ENCODE peak calls at places on chromosomes 3 and 15, in eight cellular contexts. One of them, this sample, is unnamed.

GRCh38 chr3:124456506-124456905 is 273.7 kb upstream of the UMPS start:
- DNase-seq in amniotic stem cell: no peak
- DNase-seq in GM10248: no peak
- DNase-seq in NCI-H1105: no peak
- DNase-seq in Panc1: no peak
- DNase-seq in HTR-8/SVneo: no peak
- DNase-seq in erythroblast: no peak
- DNase-seq in aorta: no peak
- DNase-seq in this sample: peak

GRCh38 chr3:4019509-4019908 is 220.3 kb downstream of the LRRN1 start:
- DNase-seq in amniotic stem cell: no peak
- DNase-seq in GM10248: no peak
- DNase-seq in NCI-H1105: no peak
- DNase-seq in Panc1: no peak
- DNase-seq in HTR-8/SVneo: no peak
- DNase-seq in erythroblast: peak
- DNase-seq in aorta: no peak
- DNase-seq in this sample: no peak

GRCh38 chr3:107498646-107499045 is 24.1 kb upstream of the BBX start:
- DNase-seq in amniotic stem cell: no peak
- DNase-seq in GM10248: no peak
- DNase-seq in NCI-H1105: no peak
- DNase-seq in Panc1: no peak
- DNase-seq in HTR-8/SVneo: no peak
- DNase-seq in erythroblast: no peak
- DNase-seq in aorta: no peak
- DNase-seq in this sample: no peak

GRCh38 chr3:143171656-143172055 is 52.1 kb downstream of the CHST2 start:
- DNase-seq in amniotic stem cell: peak
- DNase-seq in GM10248: no peak
- DNase-seq in NCI-H1105: no peak
- DNase-seq in Panc1: no peak
- DNase-seq in HTR-8/SVneo: no peak
- DNase-seq in erythroblast: no peak
- DNase-seq in aorta: no peak
- DNase-seq in this sample: no peak

GRCh38 chr3:49378249-49378899 is 20.2 kb upstream of the GPX1 start:
- DNase-seq in amniotic stem cell: peak
- DNase-seq in GM10248: no peak
- DNase-seq in NCI-H1105: no peak
- DNase-seq in Panc1: no peak
- DNase-seq in HTR-8/SVneo: no peak
- DNase-seq in erythroblast: no peak
- DNase-seq in aorta: no peak
- DNase-seq in this sample: no peak

GRCh38 chr3:138042043-138042442 is 32.1 kb downstream of the CLDN18 start:
- DNase-seq in amniotic stem cell: peak
- DNase-seq in GM10248: no peak
- DNase-seq in NCI-H1105: no peak
- DNase-seq in Panc1: no peak
- DNase-seq in HTR-8/SVneo: no peak
- DNase-seq in erythroblast: no peak
- DNase-seq in aorta: no peak
- DNase-seq in this sample: peak

GRCh38 chr3:176816937-176817336 is 380.3 kb downstream of the TBL1XR1 start:
- DNase-seq in amniotic stem cell: no peak
- DNase-seq in GM10248: no peak
- DNase-seq in NCI-H1105: no peak
- DNase-seq in Panc1: no peak
- DNase-seq in HTR-8/SVneo: no peak
- DNase-seq in erythroblast: no peak
- DNase-seq in aorta: no peak
- DNase-seq in this sample: no peak

GRCh38 chr3:160653514-160653913 is 23.4 kb upstream of the ARL14 start:
- DNase-seq in amniotic stem cell: no peak
- DNase-seq in GM10248: no peak
- DNase-seq in NCI-H1105: no peak
- DNase-seq in Panc1: no peak
- DNase-seq in HTR-8/SVneo: no peak
- DNase-seq in erythroblast: no peak
- DNase-seq in aorta: no peak
- DNase-seq in this sample: no peak

GRCh38 chr3:169458752-169459151 is 204.8 kb downstream of the MECOM start:
- DNase-seq in amniotic stem cell: no peak
- DNase-seq in GM10248: no peak
- DNase-seq in NCI-H1105: no peak
- DNase-seq in Panc1: no peak
- DNase-seq in HTR-8/SVneo: no peak
- DNase-seq in erythroblast: no peak
- DNase-seq in aorta: no peak
- DNase-seq in this sample: no peak

GRCh38 chr15:62853833-62854210 is 188.7 kb upstream of the TPM1 start:
- DNase-seq in amniotic stem cell: no peak
- DNase-seq in GM10248: no peak
- DNase-seq in NCI-H1105: no peak
- DNase-seq in Panc1: no peak
- DNase-seq in HTR-8/SVneo: no peak
- DNase-seq in erythroblast: no peak
- DNase-seq in aorta: no peak
- DNase-seq in this sample: no peak